ENCODE peak calls at places on chromosomes 4 and X, in nine cellular contexts. One of them, this sample, is unnamed.

GRCh38 chr4:5638316-5638715 is 70.0 kb downstream of the EVC2 start:
- DNase-seq in GM12865: no peak
- DNase-seq in heart right ventricle: no peak
- DNase-seq in MM.1S: no peak
- DNase-seq in A549: no peak
- DNase-seq in GM06990: no peak
- DNase-seq in sigmoid colon: no peak
- DNase-seq in iris pigment epithelial cell: peak; percentile 88
- DNase-seq in activated T-cell treated with anti-CD3 and anti-CD28 coated beads for 4 hours: no peak
- DNase-seq in this sample: no peak

GRCh38 chrX:67544281-67544680 is 460 bp downstream of the AR start:
- DNase-seq in GM12865: no peak
- DNase-seq in sigmoid colon: peak; percentile 65
- DNase-seq in GM06990: no peak
- DNase-seq in heart right ventricle: peak; percentile 30
- DNase-seq in A549: no peak
- DNase-seq in iris pigment epithelial cell: peak; percentile 4
- DNase-seq in activated T-cell treated with anti-CD3 and anti-CD28 coated beads for 4 hours: no peak
- DNase-seq in MM.1S: peak; percentile 18
- DNase-seq in this sample: no peak

GRCh38 chr4:38131371-38132139 is 171.4 kb downstream of the PTTG2 start:
- DNase-seq in heart right ventricle: no peak
- DNase-seq in GM06990: peak; percentile 79
- DNase-seq in GM12865: peak; percentile 91
- DNase-seq in A549: no peak
- DNase-seq in activated T-cell treated with anti-CD3 and anti-CD28 coated beads for 4 hours: peak; percentile 78
- DNase-seq in iris pigment epithelial cell: peak; percentile 73
- DNase-seq in MM.1S: peak; percentile 54
- DNase-seq in sigmoid colon: no peak
- DNase-seq in this sample: peak; percentile 43

GRCh38 chr4:123600921-123601904 is 204.6 kb downstream of the SPRY1 start:
- DNase-seq in heart right ventricle: no peak
- DNase-seq in sigmoid colon: no peak
- DNase-seq in GM12865: no peak
- DNase-seq in GM06990: no peak
- DNase-seq in activated T-cell treated with anti-CD3 and anti-CD28 coated beads for 4 hours: no peak
- DNase-seq in iris pigment epithelial cell: no peak
- DNase-seq in A549: no peak
- DNase-seq in MM.1S: no peak
- DNase-seq in this sample: no peak

GRCh38 chr4:10866691-10867090 is 182.1 kb upstream of the CLNK start:
- DNase-seq in GM12865: no peak
- DNase-seq in MM.1S: no peak
- DNase-seq in iris pigment epithelial cell: no peak
- DNase-seq in heart right ventricle: no peak
- DNase-seq in sigmoid colon: no peak
- DNase-seq in GM06990: no peak
- DNase-seq in A549: no peak
- DNase-seq in activated T-cell treated with anti-CD3 and anti-CD28 coated beads for 4 hours: no peak
- DNase-seq in this sample: no peak

GRCh38 chr4:43816107-43816506 is 632.5 kb downstream of the KCTD8 start:
- DNase-seq in sigmoid colon: no peak
- DNase-seq in iris pigment epithelial cell: peak; percentile 8
- DNase-seq in heart right ventricle: no peak
- DNase-seq in GM12865: no peak
- DNase-seq in A549: no peak
- DNase-seq in activated T-cell treated with anti-CD3 and anti-CD28 coated beads for 4 hours: no peak
- DNase-seq in GM06990: no peak
- DNase-seq in MM.1S: no peak
- DNase-seq in this sample: no peak

GRCh38 chr4:26145212-26145611 is 175.6 kb upstream of the RBPJ start:
- DNase-seq in GM06990: no peak
- DNase-seq in A549: no peak
- DNase-seq in GM12865: no peak
- DNase-seq in iris pigment epithelial cell: no peak
- DNase-seq in heart right ventricle: no peak
- DNase-seq in MM.1S: no peak
- DNase-seq in activated T-cell treated with anti-CD3 and anti-CD28 coated beads for 4 hours: no peak
- DNase-seq in sigmoid colon: no peak
- DNase-seq in this sample: no peak

GRCh38 chr4:19659131-19659530 is 592.6 kb upstream of the SLIT2 start:
- DNase-seq in iris pigment epithelial cell: no peak
- DNase-seq in heart right ventricle: no peak
- DNase-seq in GM06990: no peak
- DNase-seq in sigmoid colon: no peak
- DNase-seq in activated T-cell treated with anti-CD3 and anti-CD28 coated beads for 4 hours: no peak
- DNase-seq in MM.1S: no peak
- DNase-seq in GM12865: no peak
- DNase-seq in A549: no peak
- DNase-seq in this sample: no peak

GRCh38 chrX:18354369-18355329 is at the start of gene SCML2:
- DNase-seq in activated T-cell treated with anti-CD3 and anti-CD28 coated beads for 4 hours: peak; percentile 18
- DNase-seq in GM12865: peak; percentile 37
- DNase-seq in sigmoid colon: peak; percentile 69
- DNase-seq in MM.1S: peak; percentile 42
- DNase-seq in GM06990: peak; percentile 46
- DNase-seq in heart right ventricle: peak; percentile 46
- DNase-seq in A549: peak; percentile 21
- DNase-seq in iris pigment epithelial cell: peak; percentile 22
- DNase-seq in this sample: peak; percentile 57

GRCh38 chrX:77894921-77895886 is at the start of gene MAGT1:
- DNase-seq in iris pigment epithelial cell: peak; percentile 96
- DNase-seq in GM06990: peak; percentile 88
- DNase-seq in heart right ventricle: peak; percentile 87
- DNase-seq in activated T-cell treated with anti-CD3 and anti-CD28 coated beads for 4 hours: peak; percentile 76
- DNase-seq in MM.1S: peak; percentile 97
- DNase-seq in sigmoid colon: peak; percentile 98
- DNase-seq in A549: peak; percentile 84
- DNase-seq in GM12865: peak; percentile 97
- DNase-seq in this sample: peak; percentile 70

GRCh38 chr4:85751907-85752306 is 277.0 kb downstream of the ARHGAP24 start:
- DNase-seq in sigmoid colon: no peak
- DNase-seq in MM.1S: no peak
- DNase-seq in iris pigment epithelial cell: no peak
- DNase-seq in heart right ventricle: no peak
- DNase-seq in GM06990: no peak
- DNase-seq in A549: no peak
- DNase-seq in GM12865: no peak
- DNase-seq in activated T-cell treated with anti-CD3 and anti-CD28 coated beads for 4 hours: no peak
- DNase-seq in this sample: no peak

GRCh38 chr4:102715057-102715456 is 45.7 kb downstream of the MANBA start:
- DNase-seq in sigmoid colon: no peak
- DNase-seq in iris pigment epithelial cell: no peak
- DNase-seq in MM.1S: no peak
- DNase-seq in GM12865: peak; percentile 8
- DNase-seq in A549: no peak
- DNase-seq in GM06990: no peak
- DNase-seq in heart right ventricle: no peak
- DNase-seq in activated T-cell treated with anti-CD3 and anti-CD28 coated beads for 4 hours: no peak
- DNase-seq in this sample: no peak

GRCh38 chrX:40893251-40893910 is 158.0 kb upstream of the MED14 start:
- DNase-seq in activated T-cell treated with anti-CD3 and anti-CD28 coated beads for 4 hours: no peak
- DNase-seq in GM06990: no peak
- DNase-seq in sigmoid colon: no peak
- DNase-seq in A549: no peak
- DNase-seq in MM.1S: no peak
- DNase-seq in heart right ventricle: no peak
- DNase-seq in GM12865: no peak
- DNase-seq in iris pigment epithelial cell: no peak
- DNase-seq in this sample: no peak